ENCODE peak calls at places on chromosomes 6 and 20, in six cellular contexts. Z is HepG2, H is H1, W is K562, D is GM12878, M is GM12891. A is an unnamed sample.

GRCh38 chr20:50735813-50736212 is 4.4 kb downstream of the PARD6B start:
- DNase-seq in Z (no peak), H (no peak), W (no peak), D (no peak), M (no peak), A (no peak)

GRCh38 chr6:14765106-14765505 is 480.8 kb upstream of the JARID2 start:
- DNase-seq in Z (no peak), H (no peak), W (no peak), D (no peak), M (no peak), A (no peak)

GRCh38 chr6:16276991-16277981 is 38.9 kb downstream of the GMPR start:
- DNase-seq in Z (peak; percentile 85), H (peak; percentile 76), W (peak; percentile 97), D (no peak), M (no peak), A (no peak)

GRCh38 chr20:21280496-21281016 is 22.6 kb upstream of the XRN2 start:
- DNase-seq in Z (peak; percentile 73), H (no peak), W (no peak), D (no peak), M (no peak), A (no peak)

GRCh38 chr6:123594776-123595175 is 42.0 kb downstream of the TRDN start:
- DNase-seq in Z (no peak), H (no peak), W (no peak), D (no peak), M (no peak), A (no peak)

GRCh38 chr6:168785720-168786511 is 344.9 kb downstream of the SMOC2 start:
- DNase-seq in Z (no peak), H (no peak), W (no peak), D (no peak), M (no peak), A (no peak)

GRCh38 chr6:118683881-118684872 is 32.8 kb upstream of the CEP85L start:
- DNase-seq in Z (no peak), H (no peak), W (no peak), D (no peak), M (no peak), A (no peak)

GRCh38 chr6:28393912-28394662 is 5.5 kb downstream of the ZSCAN12 start:
- DNase-seq in Z (peak; percentile 42), H (no peak), W (peak; percentile 39), D (no peak), M (no peak), A (no peak)

GRCh38 chr6:166627039-166627874 is at the start of gene RPS6KA2:
- DNase-seq in Z (peak; percentile 89), H (peak; percentile 100), W (peak; percentile 96), D (peak; percentile 93), M (peak; percentile 94), A (peak; percentile 91)

GRCh38 chr6:47103931-47104330 is 61.8 kb upstream of the ADGRF1 start:
- DNase-seq in Z (no peak), H (no peak), W (no peak), D (no peak), M (no peak), A (no peak)

GRCh38 chr6:158620963-158621693 is 23.4 kb downstream of the DYNLT1 start:
- DNase-seq in Z (no peak), H (peak; percentile 35), W (no peak), D (no peak), M (no peak), A (no peak)

GRCh38 chr6:43803783-43804549 is 34.0 kb downstream of the VEGFA start:
- DNase-seq in Z (peak; percentile 56), H (no peak), W (peak; percentile 52), D (no peak), M (no peak), A (no peak)

GRCh38 chr6:13484827-13485226 is 2.6 kb downstream of the GFOD1 start:
- DNase-seq in Z (no peak), H (no peak), W (no peak), D (no peak), M (no peak), A (no peak)
- TF ChIP-seq POLR2A in Z (no peak), H (no peak), W (no peak), D (no peak), M (no peak), A (no peak)

GRCh38 chr6:7137335-7138106 is 29.8 kb downstream of the RREB1 start:
- DNase-seq in Z (no peak), H (peak; percentile 45), W (peak; percentile 86), D (no peak), M (no peak), A (no peak)
- TF ChIP-seq TAF1 in Z (no peak), H (no peak), W (peak; percentile 54), D (peak; percentile 62), M (peak; percentile 54), A (peak; percentile 41)

GRCh38 chr6:85593438-85594196 is at the start of gene SNX14:
- DNase-seq in Z (peak; percentile 89), H (peak; percentile 87), W (peak; percentile 96), D (peak; percentile 86), M (peak; percentile 76), A (peak; percentile 76)
- TF ChIP-seq POLR2A in Z (peak; percentile 86), H (no peak), W (peak; percentile 88), D (peak; percentile 96), M (peak; percentile 75), A (peak; percentile 93)

DNA sequence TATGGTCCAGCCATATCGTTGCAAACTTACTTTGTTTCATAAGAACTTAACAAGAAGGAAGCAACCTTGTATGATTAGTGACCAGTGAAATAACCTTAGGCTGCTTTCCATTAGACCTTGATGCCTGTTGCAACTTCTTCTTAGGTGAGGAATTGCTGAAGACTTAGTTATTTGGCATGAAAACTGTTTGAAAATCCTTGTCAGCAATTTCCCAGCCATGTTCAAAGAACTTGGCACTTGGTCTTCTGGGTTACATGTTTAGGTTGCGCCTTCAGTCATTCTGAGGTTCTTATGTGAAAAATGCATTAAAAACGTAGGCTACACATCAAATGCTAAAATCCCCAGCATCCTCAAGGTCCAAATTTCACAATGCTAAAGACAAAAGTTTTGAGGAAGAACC is 232.0 kb upstream of the CEP162 start:
- DNase-seq in Z (no peak), H (no peak), W (no peak), D (no peak), M (no peak), A (no peak)
- TF ChIP-seq TAF1 in Z (no peak), H (no peak), W (no peak), D (no peak), M (no peak), A (no peak)

A was measured in GM12892.